ENCODE peak calls at places on chromosomes 5 and 9, in ten cellular contexts. L, K, Q, D, U, J, M, C, Z and O are unnamed samples.

GRCh38 chr9:91428927-91429351 is 5.3 kb upstream of the NFIL3 start:
- DNase-seq in L (no peak), K (no peak), Q (no peak), D (no peak), U (no peak), J (no peak), M (no peak), C (no peak), Z (no peak), O (no peak)

GRCh38 chr9:749712-750111 is 91.8 kb upstream of the DMRT1 start:
- DNase-seq in L (no peak), K (no peak), Q (no peak), D (no peak), U (no peak), J (no peak), M (no peak), C (no peak), Z (no peak), O (no peak)

GRCh38 chr9:133505901-133506652 is 18.7 kb downstream of the MYMK start:
- DNase-seq in L (no peak), K (no peak), Q (no peak), D (no peak), U (no peak), J (no peak), M (no peak), C (no peak), Z (no peak), O (no peak)

GRCh38 chr5:147635882-147636531 is 126.1 kb upstream of the DPYSL3 start:
- DNase-seq in L (no peak), K (no peak), Q (no peak), D (no peak), U (no peak), J (no peak), M (no peak), C (no peak), Z (no peak), O (no peak)

GRCh38 chr5:33146916-33147315 is 293.8 kb upstream of the TARS1 start:
- DNase-seq in L (no peak), K (no peak), Q (no peak), D (no peak), U (no peak), J (no peak), M (no peak), C (no peak), Z (no peak), O (no peak)

GRCh38 chr5:113678202-113678601 is 164.7 kb downstream of the YTHDC2 start:
- DNase-seq in L (no peak), K (no peak), Q (no peak), D (no peak), U (no peak), J (no peak), M (no peak), C (no peak), Z (no peak), O (no peak)

GRCh38 chr5:56337715-56338319 is 104.7 kb upstream of the ANKRD55 start:
- DNase-seq in L (no peak), K (no peak), Q (no peak), D (no peak), U (no peak), J (no peak), M (no peak), C (no peak), Z (no peak), O (no peak)

GRCh38 chr9:138075961-138076649 is 198.5 kb downstream of the CACNA1B start:
- DNase-seq in L (no peak), K (no peak), Q (peak), D (no peak), U (no peak), J (no peak), M (no peak), C (no peak), Z (no peak), O (no peak)

GRCh38 chr9:112112519-112112918 is 62.6 kb downstream of the SUSD1 start:
- DNase-seq in L (no peak), K (no peak), Q (no peak), D (no peak), U (no peak), J (no peak), M (peak), C (no peak), Z (peak), O (no peak)

GRCh38 chr9:126055386-126055785 is 271.2 kb upstream of the MVB12B start:
- DNase-seq in L (no peak), K (no peak), Q (no peak), D (no peak), U (no peak), J (no peak), M (no peak), C (no peak), Z (no peak), O (no peak)

GRCh38 chr5:151239237-151239861 is 13.6 kb upstream of the GM2A start:
- DNase-seq in L (no peak), K (peak), Q (peak), D (peak), U (no peak), J (peak), M (peak), C (peak), Z (peak), O (no peak)

GRCh38 chr5:124103671-124104070 is 591.7 kb downstream of the CSNK1G3 start:
- DNase-seq in L (no peak), K (no peak), Q (no peak), D (no peak), U (no peak), J (no peak), M (no peak), C (no peak), Z (no peak), O (no peak)

GRCh38 chr5:10797246-10797645 is 36.2 kb upstream of the DAP start:
- DNase-seq in L (no peak), K (no peak), Q (no peak), D (no peak), U (no peak), J (no peak), M (no peak), C (no peak), Z (no peak), O (no peak)

GRCh38 chr5:73938280-73938937 is 312.4 kb downstream of the ARHGEF28 start:
- DNase-seq in L (no peak), K (no peak), Q (no peak), D (no peak), U (no peak), J (no peak), M (peak), C (no peak), Z (no peak), O (no peak)

GRCh38 chr5:150068071-150068470 is 18.3 kb downstream of the CSF1R start:
- DNase-seq in L (no peak), K (no peak), Q (no peak), D (no peak), U (no peak), J (no peak), M (no peak), C (no peak), Z (no peak), O (no peak)

GRCh38 chr5:5381259-5382006 is 41.0 kb upstream of the ICE1 start:
- DNase-seq in L (no peak), K (no peak), Q (no peak), D (no peak), U (no peak), J (no peak), M (no peak), C (no peak), Z (no peak), O (no peak)

GRCh38 chr9:134317431-134318414 is 8.5 kb upstream of the RXRA start:
- DNase-seq in L (no peak), K (no peak), Q (peak), D (no peak), U (no peak), J (no peak), M (no peak), C (no peak), Z (no peak), O (no peak)

GRCh38 chr5:179832039-179832745 is 11.5 kb downstream of the SQSTM1 start:
- DNase-seq in L (peak), K (no peak), Q (no peak), D (no peak), U (no peak), J (no peak), M (no peak), C (no peak), Z (no peak), O (no peak)

GRCh38 chr5:6096101-6096500 is 282.2 kb downstream of the MED10 start:
- DNase-seq in L (no peak), K (no peak), Q (peak), D (no peak), U (no peak), J (no peak), M (no peak), C (no peak), Z (no peak), O (no peak)

GRCh38 chr5:181100121-181101015 is 30.6 kb downstream of the OR2V1 start:
- DNase-seq in L (no peak), K (no peak), Q (no peak), D (no peak), U (no peak), J (no peak), M (no peak), C (no peak), Z (peak), O (no peak)

GRCh38 chr5:72486371-72486770 is 20.8 kb downstream of the ZNF366 start:
- DNase-seq in L (no peak), K (no peak), Q (no peak), D (no peak), U (no peak), J (no peak), M (no peak), C (no peak), Z (no peak), O (no peak)

GRCh38 chr9:33843312-33843950 is 26.5 kb downstream of the UBE2R2 start:
- DNase-seq in L (no peak), K (no peak), Q (peak), D (no peak), U (no peak), J (no peak), M (no peak), C (no peak), Z (no peak), O (no peak)

GRCh38 chr5:175378444-175379028 is 65.4 kb downstream of the DRD1 start:
- DNase-seq in L (no peak), K (no peak), Q (no peak), D (no peak), U (no peak), J (no peak), M (peak), C (no peak), Z (peak), O (no peak)

GRCh38 chr9:108125541-108125940 is 636.0 kb upstream of the KLF4 start:
- DNase-seq in L (no peak), K (no peak), Q (no peak), D (no peak), U (no peak), J (no peak), M (no peak), C (no peak), Z (peak), O (no peak)

GRCh38 chr5:32450952-32451351 is 6.4 kb upstream of the ZFR start:
- DNase-seq in L (no peak), K (no peak), Q (no peak), D (no peak), U (no peak), J (no peak), M (peak), C (no peak), Z (peak), O (no peak)

GRCh38 chr5:57692582-57693487 is 210.2 kb upstream of the ACTBL2 start:
- DNase-seq in L (peak), K (peak), Q (peak), D (no peak), U (no peak), J (peak), M (peak), C (peak), Z (peak), O (no peak)

GRCh38 chr5:107242411-107242810 is 428.3 kb downstream of the EFNA5 start:
- DNase-seq in L (no peak), K (no peak), Q (no peak), D (no peak), U (no peak), J (no peak), M (no peak), C (peak), Z (no peak), O (no peak)

GRCh38 chr9:71680189-71680983 is 87.9 kb downstream of the CEMIP2 start:
- DNase-seq in L (no peak), K (no peak), Q (no peak), D (no peak), U (no peak), J (no peak), M (peak), C (no peak), Z (no peak), O (no peak)

GRCh38 chr9:126125177-126125576 is 201.5 kb upstream of the MVB12B start:
- DNase-seq in L (no peak), K (no peak), Q (no peak), D (no peak), U (no peak), J (no peak), M (no peak), C (no peak), Z (no peak), O (no peak)

GRCh38 chr5:149271717-149272558 is at the start of gene AFAP1L1:
- DNase-seq in L (peak), K (no peak), Q (peak), D (no peak), U (no peak), J (no peak), M (peak), C (peak), Z (peak), O (no peak)

GRCh38 chr9:135136481-135136880 is 49.0 kb downstream of the OLFM1 start:
- DNase-seq in L (no peak), K (no peak), Q (no peak), D (no peak), U (no peak), J (no peak), M (no peak), C (no peak), Z (no peak), O (no peak)

GRCh38 chr5:11182441-11183080 is 421.5 kb upstream of the DAP start:
- DNase-seq in L (no peak), K (no peak), Q (no peak), D (no peak), U (no peak), J (no peak), M (peak), C (peak), Z (peak), O (no peak)

GRCh38 chr9:97559111-97559514 is 57.6 kb downstream of the TMOD1 start:
- DNase-seq in L (no peak), K (no peak), Q (no peak), D (no peak), U (no peak), J (no peak), M (no peak), C (no peak), Z (no peak), O (no peak)

GRCh38 chr9:123081824-123082223 is 48.4 kb downstream of the GPR21 start:
- DNase-seq in L (no peak), K (no peak), Q (no peak), D (no peak), U (no peak), J (peak), M (peak), C (peak), Z (peak), O (no peak)

GRCh38 chr5:122102825-122103224 is 24.8 kb upstream of the LOX start:
- DNase-seq in L (no peak), K (no peak), Q (no peak), D (no peak), U (no peak), J (peak), M (no peak), C (no peak), Z (no peak), O (no peak)

GRCh38 chr5:150255659-150256415 is 33.7 kb downstream of the CAMK2A start:
- DNase-seq in L (no peak), K (no peak), Q (no peak), D (no peak), U (no peak), J (no peak), M (no peak), C (peak), Z (peak), O (no peak)

GRCh38 chr5:124832510-124832909 is 86.1 kb upstream of the ZNF608 start:
- DNase-seq in L (no peak), K (no peak), Q (no peak), D (no peak), U (no peak), J (no peak), M (no peak), C (no peak), Z (no peak), O (no peak)

GRCh38 chr5:160036243-160036642 is 27.3 kb downstream of the TTC1 start:
- DNase-seq in L (no peak), K (no peak), Q (no peak), D (no peak), U (no peak), J (no peak), M (no peak), C (no peak), Z (no peak), O (no peak)

GRCh38 chr5:175797521-175798038 is 73.8 kb upstream of the CPLX2 start:
- DNase-seq in L (no peak), K (no peak), Q (no peak), D (no peak), U (no peak), J (no peak), M (no peak), C (peak), Z (peak), O (no peak)

GRCh38 chr5:7754997-7755596 is 95.8 kb downstream of the CFAP90 start:
- DNase-seq in L (no peak), K (peak), Q (no peak), D (peak), U (no peak), J (peak), M (peak), C (peak), Z (peak), O (no peak)